ENCODE peak calls at places on chromosomes 7 and 10, in six cellular contexts. T, U, A, L, R and J are unnamed samples. For H3K9me3 and H3K27me3, the result is how much of the 10 kb centered on the place peaks cover.

GRCh38 chr10:50379652-50380051 is 128.3 kb upstream of the ASAH2 start:
- DNase-seq in T (no peak), U (no peak), A (no peak), L (no peak), R (no peak), J (no peak)

GRCh38 chr7:111374027-111374426 is 188.3 kb downstream of the IMMP2L start:
- DNase-seq in T (no peak), U (no peak), A (no peak), L (no peak), R (no peak), J (no peak)

GRCh38 chr10:97889461-97890265 is 40.0 kb downstream of the GOLGA7B start:
- DNase-seq in T (no peak), U (no peak), A (no peak), L (no peak), R (peak), J (no peak)

GRCh38 chr10:63323930-63324854 is 141.6 kb downstream of the JMJD1C start:
- DNase-seq in T (no peak), U (no peak), A (no peak), L (no peak), R (no peak), J (no peak)

GRCh38 chr7:26673858-26674257 is 190.5 kb downstream of the SKAP2 start:
- DNase-seq in T (no peak), U (no peak), A (no peak), L (no peak), R (no peak), J (no peak)

GRCh38 chr10:110852255-110852896 is 19.4 kb upstream of the PDCD4 start:
- DNase-seq in T (no peak), U (peak), A (peak), L (peak), R (no peak), J (peak)

GRCh38 chr7:55523366-55523765 is 48.9 kb downstream of the VOPP1 start:
- DNase-seq in T (no peak), U (no peak), A (no peak), L (no peak), R (no peak), J (no peak)

GRCh38 chr7:29304756-29305155 is 110.2 kb downstream of the CHN2 start:
- DNase-seq in T (peak), U (peak), A (no peak), L (no peak), R (no peak), J (no peak)

GRCh38 chr10:60796481-60796880 is 18.2 kb downstream of the CDK1 start:
- DNase-seq in T (no peak), U (no peak), A (no peak), L (no peak), R (no peak), J (no peak)

GRCh38 chr10:122643931-122644534 is 55.6 kb downstream of the C10orf120 start:
- DNase-seq in T (no peak), U (no peak), A (no peak), L (no peak), R (peak), J (no peak)

GRCh38 chr7:27641576-27642230 is 21.0 kb downstream of the HIBADH start:
- DNase-seq in T (no peak), U (no peak), A (no peak), L (no peak), R (no peak), J (no peak)

GRCh38 chr7:129836983-129837382 is 115.8 kb downstream of the UBE2H start:
- DNase-seq in T (no peak), U (no peak), A (no peak), L (no peak), R (no peak), J (no peak)

GRCh38 chr10:114897593-114897992 is 40.4 kb upstream of the TRUB1 start:
- DNase-seq in T (no peak), U (no peak), A (no peak), L (no peak), R (no peak), J (no peak)

GRCh38 chr7:81159402-81159801 is 240.6 kb upstream of the SEMA3C start:
- DNase-seq in T (no peak), U (no peak), A (no peak), L (no peak), R (no peak), J (no peak)

GRCh38 chr7:148042935-148043334 is 547.6 kb upstream of the C7orf33 start:
- DNase-seq in T (no peak), U (no peak), A (no peak), L (no peak), R (no peak), J (no peak)

GRCh38 chr7:2248984-2249694 is 7.1 kb downstream of the NUDT1 start:
- DNase-seq in T (peak), U (peak), A (peak), L (no peak), R (peak), J (peak)

GRCh38 chr7:47759056-47759706 is 177.3 kb upstream of the TNS3 start:
- DNase-seq in T (no peak), U (no peak), A (peak), L (no peak), R (no peak), J (no peak)

GRCh38 chr7:48424731-48425130 is 253.5 kb downstream of the ABCA13 start:
- DNase-seq in T (no peak), U (no peak), A (no peak), L (no peak), R (no peak), J (no peak)

GRCh38 chr10:58512470-58513188 is at the start of gene BICC1:
- DNase-seq in T (peak), U (peak), A (peak), L (peak), R (peak), J (peak)

GRCh38 chr10:930415-931325 is 835 bp downstream of the LARP4B start:
- DNase-seq in T (peak), U (peak), A (peak), L (peak), R (peak), J (no peak)

GRCh38 chr10:127715782-127716378 is 21.1 kb upstream of the FOXI2 start:
- DNase-seq in T (no peak), U (no peak), A (no peak), L (no peak), R (no peak), J (no peak)

GRCh38 chr7:68414631-68415425 is 1183.4 kb upstream of the AUTS2 start:
- DNase-seq in T (no peak), U (no peak), A (no peak), L (no peak), R (no peak), J (no peak)

GRCh38 chr10:30979956-30980355 is 51.7 kb downstream of the ZNF438 start:
- DNase-seq in T (no peak), U (no peak), A (no peak), L (no peak), R (no peak), J (no peak)

GRCh38 chr10:30985552-30985951 is 46.1 kb downstream of the ZNF438 start:
- DNase-seq in T (no peak), U (no peak), A (no peak), L (no peak), R (no peak), J (no peak)

GRCh38 chr10:30977385-30977784 is 54.3 kb downstream of the ZNF438 start:
- DNase-seq in T (no peak), U (no peak), A (no peak), L (no peak), R (no peak), J (no peak)

GRCh38 chr10:30984563-30985328 is 46.9 kb downstream of the ZNF438 start:
- DNase-seq in T (no peak), U (no peak), A (no peak), L (no peak), R (no peak), J (no peak)

GRCh38 chr10:30980951-30981616 is 50.6 kb downstream of the ZNF438 start:
- DNase-seq in T (peak), U (peak), A (peak), L (peak), R (no peak), J (peak)
- H3K9me3 ChIP-seq in T (under half), U (under half), A (under half), L (under half), R (under half), J (under half)

GRCh38 chr7:24778543-24779282 is 21.4 kb upstream of the GSDME start:
- DNase-seq in T (peak), U (peak), A (peak), L (no peak), R (no peak), J (peak)
- TF ChIP-seq POLR2A in T (no peak), U (no peak), A (no peak), L (no peak), R (no peak), J (no peak)

GRCh38 chr7:155362380-155363145 is 64.9 kb downstream of the INSIG1 start:
- DNase-seq in T (no peak), U (no peak), A (no peak), L (no peak), R (no peak), J (no peak)

GRCh38 chr7:155360495-155361362 is 63.1 kb downstream of the INSIG1 start:
- DNase-seq in T (no peak), U (no peak), A (no peak), L (no peak), R (peak), J (no peak)

GRCh38 chr7:155363146-155363539 is 65.5 kb downstream of the INSIG1 start:
- DNase-seq in T (no peak), U (no peak), A (no peak), L (no peak), R (no peak), J (no peak)

GRCh38 chr7:155361363-155361680 is 63.6 kb downstream of the INSIG1 start:
- DNase-seq in T (no peak), U (no peak), A (no peak), L (no peak), R (peak), J (no peak)

GRCh38 chr7:155361947-155362346 is 64.3 kb downstream of the INSIG1 start:
- DNase-seq in T (no peak), U (no peak), A (no peak), L (no peak), R (peak), J (no peak)
- H3K27me3 ChIP-seq in T (under half), U (half or more), A (half or more), L (under half), R (under half), J (under half)

GRCh38 chr7:156173748-156174353 is 361.6 kb upstream of the SHH start:
- DNase-seq in T (no peak), U (no peak), A (no peak), L (no peak), R (no peak), J (no peak)
- H3K9me3 ChIP-seq in T (under half), U (under half), A (under half), L (under half), R (under half), J (under half)

DNA sequence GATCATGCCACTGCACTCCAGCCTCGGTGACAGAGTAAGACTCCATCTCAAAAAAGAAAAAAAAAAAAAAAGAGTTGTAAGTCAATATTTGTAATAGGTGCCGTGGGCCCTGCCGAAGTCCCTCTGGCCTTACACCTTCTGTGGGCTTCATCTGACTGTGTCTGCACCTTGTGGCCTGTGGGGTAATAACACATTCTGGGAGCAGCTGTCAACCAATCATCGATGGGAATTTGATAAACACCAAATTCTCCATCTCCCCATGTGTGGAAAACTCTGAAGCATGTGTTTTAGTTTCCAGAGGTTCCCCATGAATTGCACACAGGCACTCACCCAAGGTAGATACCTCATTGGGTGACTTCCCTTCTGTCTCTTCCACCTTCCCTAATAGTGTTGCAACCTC is 10.8 kb downstream of the ZNF394 start:
- DNase-seq in T (no peak), U (no peak), A (no peak), L (no peak), R (no peak), J (no peak)
- TF ChIP-seq POLR2A in T (no peak), U (no peak), A (no peak), L (no peak), R (no peak), J (no peak)

GRCh38 chr7:44043902-44044301 is 600 bp upstream of the DBNL start:
- DNase-seq in T (no peak), U (no peak), A (no peak), L (no peak), R (no peak), J (no peak)
- H3K27me3 ChIP-seq in T (under half), U (under half), A (under half), L (under half), R (under half), J (under half)

GRCh38 chr7:134085315-134085714 is 41.8 kb upstream of the LRGUK start:
- DNase-seq in T (no peak), U (no peak), A (no peak), L (no peak), R (no peak), J (no peak)
- H3K9me3 ChIP-seq in T (under half), U (under half), A (under half), L (under half), R (under half), J (under half)

GRCh38 chr10:91163709-91164474 is 56.6 kb upstream of the PCGF5 start:
- DNase-seq in T (peak), U (peak), A (peak), L (peak), R (peak), J (peak)

GRCh38 chr10:91164520-91165065 is 55.9 kb upstream of the PCGF5 start:
- DNase-seq in T (no peak), U (no peak), A (no peak), L (no peak), R (no peak), J (no peak)

GRCh38 chr10:91163269-91163708 is 57.2 kb upstream of the PCGF5 start:
- DNase-seq in T (peak), U (peak), A (peak), L (peak), R (peak), J (peak)

GRCh38 chr10:91162050-91162494 is 58.4 kb upstream of the PCGF5 start:
- DNase-seq in T (peak), U (peak), A (peak), L (no peak), R (no peak), J (no peak)

DNA sequence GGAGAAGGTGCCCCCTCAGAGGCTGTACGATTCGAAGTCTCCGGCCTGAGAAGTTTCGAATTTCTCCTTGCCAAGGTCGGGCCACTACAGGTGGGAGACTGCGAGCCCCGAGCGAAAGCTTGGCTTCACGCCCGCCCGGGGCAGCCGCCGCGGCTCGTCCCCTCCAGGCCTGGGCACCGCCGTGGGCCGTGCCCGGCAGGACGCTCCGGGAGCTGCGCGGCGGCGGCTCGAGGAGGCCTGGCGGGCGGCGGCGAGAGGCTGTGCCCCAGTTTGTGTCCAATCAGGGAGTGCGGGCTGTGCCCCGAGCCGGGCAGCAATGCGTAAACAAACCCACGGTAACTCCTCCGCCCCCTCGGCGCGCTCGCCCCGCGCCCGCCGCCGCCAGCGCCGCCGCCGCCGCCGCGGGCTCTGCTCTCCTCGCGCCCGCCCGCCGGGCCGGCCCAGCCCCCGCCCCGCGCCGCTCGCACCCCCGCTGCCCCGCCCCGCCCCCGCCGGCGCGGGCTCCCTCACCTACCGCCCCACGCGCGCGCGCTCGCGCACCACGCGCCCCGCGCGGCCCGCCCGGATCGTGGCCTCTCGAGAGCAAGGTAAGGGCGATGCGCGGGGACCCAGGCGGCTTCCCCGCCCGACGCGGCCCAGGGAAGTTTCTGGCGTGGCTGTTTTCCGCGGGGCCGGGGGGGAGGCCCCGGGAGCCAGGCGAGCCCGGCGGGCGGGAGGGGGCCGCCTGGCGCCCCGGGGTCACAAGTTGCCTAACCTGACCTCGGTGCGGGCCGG is 57.8 kb upstream of the PCGF5 start:
- DNase-seq in T (peak), U (peak), A (peak), L (peak), R (peak), J (peak)
- TF ChIP-seq POLR2A in T (peak), U (no peak), A (no peak), L (peak), R (no peak), J (peak)